ENCODE peak calls at places on chromosome 12, in five cellular contexts. A is IMR-90, K is SK-N-SH, H is HepG2, X is K562. I is an unnamed sample.

GRCh38 chr12:124045671-124046070 is 72.7 kb downstream of the ZNF664 start:
- DNase-seq in A (no peak), K (no peak), H (no peak), X (no peak), I (no peak)

GRCh38 chr12:75635606-75636444 is 124.4 kb upstream of the KRR1 start:
- DNase-seq in A (peak), K (no peak), H (peak), X (peak), I (no peak)

GRCh38 chr12:104529130-104529874 is 72.6 kb downstream of the CHST11 start:
- DNase-seq in A (no peak), K (no peak), H (no peak), X (no peak), I (no peak)

GRCh38 chr12:112537710-112538396 is 119.1 kb downstream of the PTPN11 start:
- DNase-seq in A (peak), K (peak), H (peak), X (no peak), I (no peak)

GRCh38 chr12:112126916-112127315 is 1.6 kb downstream of the TRAFD1 start:
- DNase-seq in A (peak), K (no peak), H (no peak), X (no peak), I (no peak)

GRCh38 chr12:72271401-72271740 is 799 bp upstream of the TRHDE start:
- DNase-seq in A (peak), K (peak), H (no peak), X (no peak), I (no peak)

GRCh38 chr12:78799679-78800078 is 64.9 kb upstream of the SYT1 start:
- DNase-seq in A (no peak), K (no peak), H (no peak), X (no peak), I (no peak)

GRCh38 chr12:32049956-32050355 is 56.7 kb upstream of the BICD1 start:
- DNase-seq in A (peak), K (no peak), H (no peak), X (no peak), I (no peak)

GRCh38 chr12:47527816-47528215 is 178.0 kb downstream of the RPAP3 start:
- DNase-seq in A (peak), K (no peak), H (no peak), X (no peak), I (no peak)

GRCh38 chr12:6092784-6093722 is 31.4 kb downstream of the VWF start:
- DNase-seq in A (peak), K (no peak), H (no peak), X (no peak), I (no peak)

GRCh38 chr12:78118036-78118435 is 287.3 kb downstream of the NAV3 start:
- DNase-seq in A (no peak), K (peak), H (no peak), X (peak), I (no peak)

GRCh38 chr12:95083938-95084337 is 10.5 kb upstream of the NR2C1 start:
- DNase-seq in A (peak), K (no peak), H (no peak), X (no peak), I (no peak)
- TF ChIP-seq MXI1 in A (no peak), K (no peak), H (no peak), X (no peak), I (no peak)

GRCh38 chr12:109553929-109554500 is 19.3 kb downstream of the MMAB start:
- DNase-seq in A (no peak), K (peak), H (no peak), X (no peak), I (no peak)

GRCh38 chr12:109555431-109556315 is 17.6 kb downstream of the MMAB start:
- DNase-seq in A (no peak), K (no peak), H (no peak), X (no peak), I (no peak)

GRCh38 chr12:109554761-109555160 is 18.5 kb downstream of the MMAB start:
- DNase-seq in A (no peak), K (no peak), H (no peak), X (no peak), I (no peak)

GRCh38 chr12:109552971-109553370 is 20.3 kb downstream of the MMAB start:
- DNase-seq in A (no peak), K (no peak), H (no peak), X (no peak), I (no peak)

DNA sequence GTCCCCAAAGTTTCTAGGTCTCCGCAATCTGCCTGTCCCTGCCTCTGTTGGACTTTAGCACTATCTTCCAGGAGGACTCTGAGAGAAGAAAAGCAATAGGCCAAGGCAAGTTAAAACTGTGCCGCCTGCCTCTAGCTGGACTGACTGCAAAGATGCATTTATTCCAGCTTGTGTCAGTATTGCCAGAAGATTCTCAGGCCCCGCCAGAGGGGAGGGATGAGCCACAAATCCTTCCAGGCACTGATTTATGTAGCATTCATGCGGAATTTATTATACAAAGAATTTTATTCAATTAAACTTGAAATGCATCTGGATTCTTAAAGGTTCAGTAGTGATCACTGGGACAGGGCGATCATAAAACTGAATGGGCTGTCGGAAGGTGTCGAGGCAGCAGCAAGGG is 19.8 kb downstream of the MMAB start:
- DNase-seq in A (no peak), K (no peak), H (no peak), X (no peak), I (no peak)
- TF ChIP-seq MXI1 in A (no peak), K (no peak), H (no peak), X (no peak), I (no peak)

GRCh38 chr12:19912996-19913395 is 455.3 kb upstream of the PDE3A start:
- DNase-seq in A (no peak), K (no peak), H (peak), X (no peak), I (no peak)
- TF ChIP-seq MXI1 in A (no peak), K (no peak), H (no peak), X (no peak), I (no peak)

GRCh38 chr12:89345830-89346740 is 6.2 kb downstream of the DUSP6 start:
- DNase-seq in A (peak), K (peak), H (no peak), X (peak), I (peak)
- TF ChIP-seq MXI1 in A (no peak), K (no peak), H (no peak), X (no peak), I (no peak)

DNA sequence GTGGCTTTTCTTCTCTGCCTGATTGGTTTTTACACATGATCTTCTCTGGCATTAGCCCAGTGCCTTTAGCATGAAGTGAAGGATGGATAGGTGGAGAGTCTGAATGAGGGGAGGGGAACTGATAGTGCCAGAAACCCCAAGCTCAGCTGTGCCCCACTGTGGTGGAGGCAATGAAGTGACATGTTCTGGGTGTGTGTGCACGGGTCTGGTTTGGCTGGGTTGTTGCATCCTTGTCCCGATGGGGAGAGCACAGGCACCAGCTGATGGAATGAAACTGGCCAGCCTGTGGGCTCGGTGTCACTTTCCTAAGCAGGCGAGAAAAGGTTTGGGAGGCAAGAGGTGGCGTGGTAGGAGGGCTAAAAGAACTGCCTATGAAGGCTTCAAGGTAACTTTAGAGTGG is 65.3 kb downstream of the CACNA1C start:
- DNase-seq in A (no peak), K (no peak), H (no peak), X (peak), I (no peak)
- TF ChIP-seq MXI1 in A (no peak), K (no peak), H (no peak), X (no peak), I (no peak)

GRCh38 chr12:91922674-91923073 is 223.0 kb downstream of the BTG1 start:
- DNase-seq in A (peak), K (no peak), H (no peak), X (no peak), I (no peak)

GRCh38 chr12:91921555-91921954 is 224.1 kb downstream of the BTG1 start:
- DNase-seq in A (no peak), K (no peak), H (no peak), X (no peak), I (no peak)

GRCh38 chr12:91920740-91921139 is 224.9 kb downstream of the BTG1 start:
- DNase-seq in A (no peak), K (no peak), H (no peak), X (peak), I (no peak)

GRCh38 chr12:91923864-91924263 is 221.8 kb downstream of the BTG1 start:
- DNase-seq in A (no peak), K (no peak), H (no peak), X (no peak), I (no peak)

GRCh38 chr12:91922139-91922538 is 223.5 kb downstream of the BTG1 start:
- DNase-seq in A (peak), K (no peak), H (no peak), X (no peak), I (no peak)
- TF ChIP-seq MXI1 in A (no peak), K (no peak), H (no peak), X (no peak), I (no peak)